ENCODE peak calls at places on chromosomes 3 and 15, in eight cellular contexts. One of them, this sample, is unnamed.

GRCh38 chr15:38589502-38589901 is 24.9 kb upstream of the RASGRP1 start:
- DNase-seq in OCI-LY7: no peak
- DNase-seq in endothelial cell: no peak
- DNase-seq in mucosa of descending colon: no peak
- DNase-seq in psoas muscle: no peak
- DNase-seq in RWPE1: peak
- DNase-seq in cardiac muscle cell: no peak
- DNase-seq in AG09319: peak
- DNase-seq in this sample: no peak

GRCh38 chr3:185549651-185550111 is 2.7 kb downstream of the LIPH start:
- DNase-seq in mucosa of descending colon: no peak
- DNase-seq in AG09319: no peak
- DNase-seq in OCI-LY7: no peak
- DNase-seq in psoas muscle: no peak
- DNase-seq in cardiac muscle cell: no peak
- DNase-seq in RWPE1: no peak
- DNase-seq in endothelial cell: no peak
- DNase-seq in this sample: no peak

GRCh38 chr3:58333206-58334012 is 717 bp downstream of the PXK start:
- DNase-seq in mucosa of descending colon: peak
- DNase-seq in AG09319: no peak
- DNase-seq in cardiac muscle cell: peak
- DNase-seq in endothelial cell: peak
- DNase-seq in OCI-LY7: peak
- DNase-seq in psoas muscle: no peak
- DNase-seq in RWPE1: peak
- DNase-seq in this sample: peak

GRCh38 chr3:72031581-72031980 is 246.6 kb upstream of the PROK2 start:
- DNase-seq in RWPE1: no peak
- DNase-seq in mucosa of descending colon: no peak
- DNase-seq in cardiac muscle cell: no peak
- DNase-seq in psoas muscle: peak
- DNase-seq in AG09319: no peak
- DNase-seq in OCI-LY7: no peak
- DNase-seq in endothelial cell: no peak
- DNase-seq in this sample: no peak

GRCh38 chr3:171904829-171905228 is 61.7 kb downstream of the TMEM212 start:
- DNase-seq in AG09319: no peak
- DNase-seq in OCI-LY7: no peak
- DNase-seq in psoas muscle: no peak
- DNase-seq in endothelial cell: no peak
- DNase-seq in cardiac muscle cell: no peak
- DNase-seq in mucosa of descending colon: no peak
- DNase-seq in RWPE1: no peak
- DNase-seq in this sample: no peak

GRCh38 chr3:46665763-46666470 is 27.6 kb downstream of the ALS2CL start:
- DNase-seq in endothelial cell: no peak
- DNase-seq in OCI-LY7: no peak
- DNase-seq in AG09319: no peak
- DNase-seq in mucosa of descending colon: no peak
- DNase-seq in psoas muscle: no peak
- DNase-seq in cardiac muscle cell: no peak
- DNase-seq in RWPE1: no peak
- DNase-seq in this sample: peak

GRCh38 chr3:196639517-196640500 is at the start of gene NRROS:
- DNase-seq in RWPE1: no peak
- DNase-seq in OCI-LY7: peak
- DNase-seq in endothelial cell: peak
- DNase-seq in psoas muscle: peak
- DNase-seq in mucosa of descending colon: peak
- DNase-seq in cardiac muscle cell: peak
- DNase-seq in AG09319: no peak
- DNase-seq in this sample: peak

GRCh38 chr3:127753898-127754410 is 68.4 kb downstream of the MGLL start:
- DNase-seq in mucosa of descending colon: no peak
- DNase-seq in RWPE1: no peak
- DNase-seq in cardiac muscle cell: no peak
- DNase-seq in OCI-LY7: no peak
- DNase-seq in endothelial cell: no peak
- DNase-seq in AG09319: no peak
- DNase-seq in psoas muscle: no peak
- DNase-seq in this sample: no peak

GRCh38 chr3:24237971-24238767 is 256.5 kb downstream of the THRB start:
- DNase-seq in endothelial cell: peak
- DNase-seq in OCI-LY7: peak
- DNase-seq in cardiac muscle cell: peak
- DNase-seq in RWPE1: peak
- DNase-seq in psoas muscle: no peak
- DNase-seq in mucosa of descending colon: no peak
- DNase-seq in AG09319: peak
- DNase-seq in this sample: no peak

GRCh38 chr3:141386080-141386594 is 17.8 kb downstream of the ZBTB38 start:
- DNase-seq in OCI-LY7: peak
- DNase-seq in RWPE1: no peak
- DNase-seq in cardiac muscle cell: no peak
- DNase-seq in AG09319: no peak
- DNase-seq in mucosa of descending colon: no peak
- DNase-seq in psoas muscle: no peak
- DNase-seq in endothelial cell: no peak
- DNase-seq in this sample: no peak

GRCh38 chr3:128328546-128329458 is 137.9 kb downstream of the DNAJB8 start:
- DNase-seq in cardiac muscle cell: no peak
- DNase-seq in OCI-LY7: no peak
- DNase-seq in AG09319: no peak
- DNase-seq in psoas muscle: no peak
- DNase-seq in endothelial cell: no peak
- DNase-seq in mucosa of descending colon: no peak
- DNase-seq in RWPE1: no peak
- DNase-seq in this sample: peak

GRCh38 chr3:8532251-8532831 is 30.7 kb downstream of the LMCD1 start:
- DNase-seq in AG09319: no peak
- DNase-seq in RWPE1: peak
- DNase-seq in OCI-LY7: no peak
- DNase-seq in endothelial cell: no peak
- DNase-seq in cardiac muscle cell: no peak
- DNase-seq in mucosa of descending colon: no peak
- DNase-seq in psoas muscle: no peak
- DNase-seq in this sample: no peak

GRCh38 chr3:155112661-155113389 is 32.7 kb downstream of the MME start:
- DNase-seq in psoas muscle: no peak
- DNase-seq in RWPE1: peak
- DNase-seq in endothelial cell: no peak
- DNase-seq in mucosa of descending colon: no peak
- DNase-seq in OCI-LY7: peak
- DNase-seq in cardiac muscle cell: no peak
- DNase-seq in AG09319: no peak
- DNase-seq in this sample: no peak

GRCh38 chr3:65560133-65560532 is 478.6 kb downstream of the MAGI1 start:
- DNase-seq in endothelial cell: no peak
- DNase-seq in AG09319: no peak
- DNase-seq in cardiac muscle cell: no peak
- DNase-seq in mucosa of descending colon: no peak
- DNase-seq in OCI-LY7: no peak
- DNase-seq in psoas muscle: no peak
- DNase-seq in RWPE1: no peak
- DNase-seq in this sample: no peak

GRCh38 chr3:101387351-101387750 is 67.0 kb upstream of the IMPG2 start:
- DNase-seq in mucosa of descending colon: no peak
- DNase-seq in RWPE1: no peak
- DNase-seq in cardiac muscle cell: no peak
- DNase-seq in psoas muscle: no peak
- DNase-seq in endothelial cell: no peak
- DNase-seq in OCI-LY7: no peak
- DNase-seq in AG09319: no peak
- DNase-seq in this sample: no peak

GRCh38 chr3:172685331-172686214 is 25.3 kb downstream of the NCEH1 start:
- DNase-seq in endothelial cell: no peak
- DNase-seq in OCI-LY7: no peak
- DNase-seq in mucosa of descending colon: no peak
- DNase-seq in psoas muscle: no peak
- DNase-seq in RWPE1: peak
- DNase-seq in AG09319: no peak
- DNase-seq in cardiac muscle cell: no peak
- DNase-seq in this sample: no peak

GRCh38 chr15:65824031-65824743 is 32.1 kb upstream of the DENND4A start:
- DNase-seq in RWPE1: peak
- DNase-seq in endothelial cell: peak
- DNase-seq in AG09319: no peak
- DNase-seq in mucosa of descending colon: no peak
- DNase-seq in cardiac muscle cell: peak
- DNase-seq in psoas muscle: peak
- DNase-seq in OCI-LY7: peak
- DNase-seq in this sample: no peak

GRCh38 chr15:44295909-44296420 is 7.4 kb downstream of the GOLM2 start:
- DNase-seq in endothelial cell: no peak
- DNase-seq in psoas muscle: no peak
- DNase-seq in AG09319: no peak
- DNase-seq in mucosa of descending colon: no peak
- DNase-seq in OCI-LY7: no peak
- DNase-seq in RWPE1: no peak
- DNase-seq in cardiac muscle cell: no peak
- DNase-seq in this sample: no peak

GRCh38 chr3:47409284-47409683 is 28.5 kb downstream of the PTPN23 start:
- DNase-seq in psoas muscle: no peak
- DNase-seq in RWPE1: no peak
- DNase-seq in cardiac muscle cell: no peak
- DNase-seq in OCI-LY7: no peak
- DNase-seq in AG09319: no peak
- DNase-seq in endothelial cell: no peak
- DNase-seq in mucosa of descending colon: no peak
- DNase-seq in this sample: no peak

GRCh38 chr3:82796765-82797164 is 1035.3 kb upstream of the GBE1 start:
- DNase-seq in psoas muscle: no peak
- DNase-seq in OCI-LY7: no peak
- DNase-seq in endothelial cell: no peak
- DNase-seq in RWPE1: no peak
- DNase-seq in AG09319: no peak
- DNase-seq in cardiac muscle cell: no peak
- DNase-seq in mucosa of descending colon: no peak
- DNase-seq in this sample: no peak

GRCh38 chr3:151216641-151217040 is 13.6 kb upstream of the GPR171 start:
- DNase-seq in endothelial cell: no peak
- DNase-seq in OCI-LY7: no peak
- DNase-seq in mucosa of descending colon: no peak
- DNase-seq in RWPE1: no peak
- DNase-seq in psoas muscle: no peak
- DNase-seq in AG09319: no peak
- DNase-seq in cardiac muscle cell: peak
- DNase-seq in this sample: no peak

DNA sequence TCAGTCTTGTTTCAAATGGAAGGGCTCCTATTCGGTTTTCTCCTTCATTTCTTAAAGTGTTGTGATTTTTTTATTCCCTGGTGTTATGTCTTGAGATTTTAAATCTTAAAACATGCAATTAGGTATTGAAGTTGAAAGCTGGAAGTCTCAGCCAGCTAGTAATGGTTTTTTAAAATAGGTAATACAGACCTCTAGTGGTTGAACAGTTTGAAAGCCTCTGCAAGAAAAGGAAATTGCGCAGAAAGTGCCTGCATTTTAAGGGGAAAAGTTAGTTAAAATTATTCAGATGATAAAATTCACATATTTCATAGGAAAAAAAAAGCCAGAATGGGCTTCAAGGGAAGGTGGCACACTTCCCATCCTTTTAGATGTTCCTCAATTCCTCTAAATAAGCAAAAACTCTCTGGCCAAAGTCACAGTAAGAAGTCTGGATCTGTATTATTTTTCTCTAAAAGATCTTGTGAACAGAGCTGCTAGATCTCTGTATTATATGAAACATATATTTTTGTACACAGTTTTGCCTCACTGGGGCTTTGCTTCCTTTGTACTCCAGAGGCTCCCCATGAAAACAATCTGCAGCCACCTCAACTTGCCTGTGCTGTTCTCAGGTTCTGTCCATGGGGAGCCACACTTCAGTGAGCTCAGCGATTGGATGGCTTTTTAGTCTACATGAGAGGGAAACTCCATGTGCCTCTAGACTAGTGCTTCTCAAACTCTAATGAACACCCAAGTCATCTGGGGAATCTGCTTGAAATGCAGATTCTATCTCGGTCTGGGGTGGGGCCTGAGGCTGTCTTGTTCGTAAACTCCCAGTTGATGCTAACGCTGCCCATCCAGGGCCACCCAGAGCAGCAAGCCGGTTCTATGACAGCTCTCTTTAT is 21.5 kb downstream of the AGTR1 start:
- DNase-seq in AG09319: no peak
- DNase-seq in endothelial cell: no peak
- DNase-seq in RWPE1: no peak
- DNase-seq in OCI-LY7: no peak
- DNase-seq in psoas muscle: no peak
- DNase-seq in mucosa of descending colon: no peak
- DNase-seq in cardiac muscle cell: peak
- DNase-seq in this sample: no peak
- TF ChIP-seq CTCF in AG09319: peak
- TF ChIP-seq CTCF in endothelial cell: no peak
- TF ChIP-seq CTCF in RWPE1: peak
- TF ChIP-seq CTCF in OCI-LY7: peak
- TF ChIP-seq CTCF in psoas muscle: peak
- TF ChIP-seq CTCF in mucosa of descending colon: no peak
- TF ChIP-seq CTCF in cardiac muscle cell: peak
- TF ChIP-seq CTCF in this sample: peak

DNA sequence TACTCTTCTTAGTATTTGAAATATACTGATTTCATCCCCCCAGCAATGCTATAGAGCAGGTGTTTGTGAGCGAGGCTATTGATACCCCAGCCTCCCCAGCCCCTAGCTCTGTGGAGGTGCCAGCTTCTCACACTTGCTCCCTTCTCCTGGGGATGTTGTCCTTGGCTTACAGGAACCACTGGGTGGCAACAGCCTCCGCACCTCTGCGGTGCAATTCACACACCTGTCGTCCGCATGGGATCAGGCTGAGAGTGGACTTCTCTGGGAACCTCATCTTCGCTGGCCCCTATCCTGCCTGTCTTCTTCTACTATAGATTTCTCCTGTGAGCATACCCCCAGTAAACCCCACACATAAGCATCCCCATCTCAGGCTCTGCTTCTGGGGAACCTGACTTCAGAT is 103.9 kb upstream of the SLC6A11 start:
- DNase-seq in RWPE1: no peak
- DNase-seq in psoas muscle: no peak
- DNase-seq in cardiac muscle cell: no peak
- DNase-seq in OCI-LY7: no peak
- DNase-seq in mucosa of descending colon: no peak
- DNase-seq in AG09319: no peak
- DNase-seq in endothelial cell: no peak
- DNase-seq in this sample: no peak
- TF ChIP-seq CTCF in RWPE1: no peak
- TF ChIP-seq CTCF in psoas muscle: no peak
- TF ChIP-seq CTCF in cardiac muscle cell: no peak
- TF ChIP-seq CTCF in OCI-LY7: no peak
- TF ChIP-seq CTCF in mucosa of descending colon: no peak
- TF ChIP-seq CTCF in AG09319: no peak
- TF ChIP-seq CTCF in endothelial cell: no peak
- TF ChIP-seq CTCF in this sample: no peak

GRCh38 chr3:14717307-14717706 is 42.4 kb downstream of the C3orf20 start:
- DNase-seq in endothelial cell: no peak
- DNase-seq in mucosa of descending colon: no peak
- DNase-seq in RWPE1: no peak
- DNase-seq in cardiac muscle cell: no peak
- DNase-seq in AG09319: no peak
- DNase-seq in OCI-LY7: no peak
- DNase-seq in psoas muscle: no peak
- DNase-seq in this sample: no peak
- TF ChIP-seq CTCF in endothelial cell: no peak
- TF ChIP-seq CTCF in mucosa of descending colon: no peak
- TF ChIP-seq CTCF in RWPE1: no peak
- TF ChIP-seq CTCF in cardiac muscle cell: no peak
- TF ChIP-seq CTCF in AG09319: no peak
- TF ChIP-seq CTCF in OCI-LY7: no peak
- TF ChIP-seq CTCF in psoas muscle: no peak
- TF ChIP-seq CTCF in this sample: no peak

GRCh38 chr15:73052679-73053397 is 575 bp downstream of the NEO1 start:
- DNase-seq in AG09319: no peak
- DNase-seq in endothelial cell: peak
- DNase-seq in RWPE1: peak
- DNase-seq in psoas muscle: peak
- DNase-seq in mucosa of descending colon: peak
- DNase-seq in cardiac muscle cell: peak
- DNase-seq in OCI-LY7: peak
- DNase-seq in this sample: peak
- TF ChIP-seq CTCF in AG09319: peak
- TF ChIP-seq CTCF in endothelial cell: no peak
- TF ChIP-seq CTCF in RWPE1: peak
- TF ChIP-seq CTCF in psoas muscle: peak
- TF ChIP-seq CTCF in mucosa of descending colon: no peak
- TF ChIP-seq CTCF in cardiac muscle cell: peak
- TF ChIP-seq CTCF in OCI-LY7: peak
- TF ChIP-seq CTCF in this sample: peak

This sample was measured in upper lobe of right lung.